ENCODE peak calls at places on chromosomes 1 and 21, in five cellular contexts. I, T, Y, Q and V are unnamed samples. For H3K9me3 and H3K27me3, the result is how much of the 10 kb centered on the place peaks cover.

GRCh38 chr1:67142931-67143330 is 8.2 kb upstream of the C1orf141 start:
- DNase-seq in I (no peak), T (no peak), Y (no peak), Q (no peak), V (no peak)

GRCh38 chr1:55696181-55696580 is 481.0 kb upstream of the USP24 start:
- DNase-seq in I (no peak), T (no peak), Y (peak), Q (no peak), V (peak)

GRCh38 chr1:3351300-3352083 is 103.0 kb upstream of the ARHGEF16 start:
- DNase-seq in I (no peak), T (no peak), Y (no peak), Q (no peak), V (no peak)

GRCh38 chr1:203744008-203744972 is 20.7 kb upstream of the LAX1 start:
- DNase-seq in I (peak), T (peak), Y (peak), Q (no peak), V (peak)

GRCh38 chr1:247681288-247681897 is 1.9 kb upstream of the OR13G1 start:
- DNase-seq in I (peak), T (peak), Y (peak), Q (no peak), V (no peak)

GRCh38 chr1:39671793-39672550 is at the start of gene NT5C1A:
- DNase-seq in I (peak), T (peak), Y (no peak), Q (peak), V (peak)

GRCh38 chr1:228898582-228898992 is 163.3 kb downstream of the RHOU start:
- DNase-seq in I (no peak), T (no peak), Y (no peak), Q (no peak), V (no peak)

GRCh38 chr1:155250633-155251449 is 4.4 kb downstream of the ENTREP3 start:
- DNase-seq in I (peak), T (peak), Y (peak), Q (peak), V (peak)

GRCh38 chr1:171916315-171916771 is 75.0 kb downstream of the DNM3 start:
- DNase-seq in I (no peak), T (no peak), Y (no peak), Q (no peak), V (no peak)

GRCh38 chr1:246907472-246907871 is 24.3 kb downstream of the AHCTF1 start:
- DNase-seq in I (peak), T (peak), Y (peak), Q (no peak), V (no peak)

GRCh38 chr1:244339776-244340175 is 111.9 kb downstream of the ADSS2 start:
- DNase-seq in I (no peak), T (no peak), Y (no peak), Q (no peak), V (no peak)

GRCh38 chr1:230982698-230983097 is 3.8 kb downstream of the ARV1 start:
- DNase-seq in I (no peak), T (no peak), Y (peak), Q (no peak), V (no peak)

GRCh38 chr1:207418336-207418735 is 35.8 kb upstream of the CR2 start:
- DNase-seq in I (no peak), T (no peak), Y (no peak), Q (no peak), V (no peak)

GRCh38 chr1:20124451-20125057 is 5.2 kb upstream of the PLA2G2D start:
- DNase-seq in I (peak), T (no peak), Y (peak), Q (no peak), V (no peak)

GRCh38 chr1:241362350-241362749 is 5.3 kb upstream of the RGS7 start:
- DNase-seq in I (no peak), T (no peak), Y (no peak), Q (no peak), V (no peak)

GRCh38 chr1:171740356-171740863 is 1.5 kb downstream of the VAMP4 start:
- DNase-seq in I (no peak), T (no peak), Y (no peak), Q (no peak), V (no peak)

GRCh38 chr1:16038620-16038912 is 5.0 kb upstream of the CLCNKB start:
- DNase-seq in I (no peak), T (no peak), Y (no peak), Q (no peak), V (no peak)

GRCh38 chr1:51927029-51927428 is 48.5 kb upstream of the NRDC start:
- DNase-seq in I (no peak), T (no peak), Y (peak), Q (no peak), V (no peak)

GRCh38 chr21:32562426-32562825 is 22.9 kb downstream of the TCP10L start:
- DNase-seq in I (peak), T (peak), Y (peak), Q (no peak), V (no peak)

GRCh38 chr1:47894718-47895393 is 102.3 kb downstream of the TRABD2B start:
- DNase-seq in I (peak), T (no peak), Y (no peak), Q (no peak), V (no peak)

GRCh38 chr1:179824265-179824664 is 53.3 kb downstream of the TOR1AIP2 start:
- DNase-seq in I (no peak), T (no peak), Y (no peak), Q (peak), V (peak)

GRCh38 chr1:89525169-89525855 is 683 bp downstream of the LRRC8B start:
- DNase-seq in I (no peak), T (peak), Y (peak), Q (peak), V (peak)

GRCh38 chr21:41373253-41373652 is 11.4 kb downstream of the MX2 start:
- DNase-seq in I (no peak), T (no peak), Y (no peak), Q (no peak), V (no peak)

GRCh38 chr21:46063734-46064680 is 33.9 kb upstream of the COL6A2 start:
- DNase-seq in I (no peak), T (no peak), Y (no peak), Q (peak), V (peak)
- H3K9me3 ChIP-seq in I (under half), T (under half), Y (under half), Q (under half), V (under half)

GRCh38 chr1:108877324-108877812 is 583 bp downstream of the GPSM2 start:
- DNase-seq in I (peak), T (peak), Y (peak), Q (no peak), V (no peak)

GRCh38 chr1:108878678-108879077 is 1.9 kb downstream of the GPSM2 start:
- DNase-seq in I (no peak), T (no peak), Y (peak), Q (no peak), V (no peak)

GRCh38 chr1:108880850-108881249 is 4.1 kb downstream of the GPSM2 start:
- DNase-seq in I (no peak), T (no peak), Y (peak), Q (no peak), V (no peak)

GRCh38 chr1:108881369-108881768 is 4.6 kb downstream of the GPSM2 start:
- DNase-seq in I (no peak), T (no peak), Y (peak), Q (no peak), V (no peak)

DNA sequence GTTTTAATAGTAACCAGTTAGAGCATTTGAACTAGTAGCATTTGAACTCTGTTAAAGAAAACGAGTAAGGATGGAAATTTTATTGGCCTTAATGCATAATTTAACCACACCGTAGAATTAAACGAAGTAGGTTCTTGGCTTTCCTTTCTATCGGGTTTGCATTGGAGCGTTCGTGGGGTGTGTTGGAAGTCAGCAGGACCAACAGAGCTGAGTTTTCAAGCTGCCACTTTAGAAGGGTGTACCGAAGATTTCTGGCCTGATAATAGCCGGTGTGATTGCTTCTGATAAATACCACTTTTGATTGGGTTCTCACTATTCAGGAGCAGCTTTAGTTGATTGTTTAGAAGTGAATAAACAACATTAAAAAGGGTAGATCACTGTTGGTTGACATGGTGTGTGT is 1.1 kb downstream of the GPSM2 start:
- DNase-seq in I (no peak), T (no peak), Y (peak), Q (no peak), V (no peak)
- H3K27ac ChIP-seq in I (peak), T (no peak), Y (peak), Q (no peak), V (peak)

DNA sequence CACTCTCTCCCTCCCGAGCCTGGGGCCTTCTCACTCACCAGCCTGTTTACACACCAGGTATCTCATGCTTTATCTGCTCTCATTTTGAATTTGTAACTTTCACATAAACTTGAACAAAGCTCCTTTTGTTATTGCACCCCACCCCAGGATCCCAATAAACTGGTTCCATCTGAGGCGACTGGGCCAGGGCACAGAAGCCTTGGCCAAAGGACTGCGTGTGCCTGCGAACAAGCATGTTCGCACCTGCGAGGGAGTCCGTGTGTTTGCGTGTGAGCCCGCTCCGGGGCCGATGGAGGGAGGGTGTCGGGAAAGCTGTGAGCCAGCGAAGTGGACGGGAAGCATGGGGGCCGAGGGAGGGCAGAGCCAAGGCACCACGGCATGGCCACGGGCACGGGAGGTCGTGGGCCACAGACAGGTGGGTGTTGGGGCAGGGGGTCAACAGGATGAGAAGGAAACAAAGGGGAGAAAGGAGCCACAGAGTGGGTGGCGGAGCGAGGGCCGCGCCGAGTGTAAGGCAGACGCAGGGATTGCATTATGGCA is 98.8 kb downstream of the CASZ1 start:
- DNase-seq in I (no peak), T (no peak), Y (no peak), Q (no peak), V (no peak)
- H3K27me3 ChIP-seq in I (under half), T (under half), Y (under half), Q (under half), V (under half)

DNA sequence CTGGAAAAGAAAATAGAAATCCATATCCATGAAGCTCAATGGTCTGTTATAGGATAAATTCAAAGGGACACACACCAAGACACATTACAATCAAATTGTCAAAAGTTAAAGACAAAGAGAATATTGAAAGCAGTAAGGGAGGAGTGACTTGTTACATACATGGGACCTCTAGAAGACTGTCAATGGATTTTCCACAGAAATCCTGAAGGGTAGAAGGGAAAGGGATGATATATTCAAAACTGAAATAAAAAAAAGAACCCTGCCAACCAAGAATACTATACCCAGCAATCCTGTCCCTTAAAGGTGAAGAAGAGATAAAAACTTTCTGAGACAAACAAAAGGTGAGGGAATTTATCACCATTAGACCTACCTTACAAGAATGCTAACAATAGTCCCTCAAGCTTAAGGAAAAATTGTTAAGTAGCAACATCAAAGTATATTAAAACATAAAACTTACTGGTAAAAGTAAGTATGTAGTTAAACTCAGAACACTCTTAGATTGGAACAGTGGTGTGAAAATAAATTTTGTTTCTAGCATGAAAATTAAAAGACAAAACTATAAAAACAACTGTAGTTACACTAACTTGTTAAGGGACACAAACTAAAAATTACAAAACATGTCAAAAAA is 103.2 kb upstream of the APP start:
- DNase-seq in I (no peak), T (no peak), Y (no peak), Q (no peak), V (no peak)
- H3K9me3 ChIP-seq in I (under half), T (under half), Y (under half), Q (under half), V (under half)

GRCh38 chr1:24189528-24189927 is 2.4 kb upstream of the IFNLR1 start:
- DNase-seq in I (peak), T (no peak), Y (no peak), Q (no peak), V (no peak)
- H3K27ac ChIP-seq in I (no peak), T (no peak), Y (no peak), Q (no peak), V (no peak)

DNA sequence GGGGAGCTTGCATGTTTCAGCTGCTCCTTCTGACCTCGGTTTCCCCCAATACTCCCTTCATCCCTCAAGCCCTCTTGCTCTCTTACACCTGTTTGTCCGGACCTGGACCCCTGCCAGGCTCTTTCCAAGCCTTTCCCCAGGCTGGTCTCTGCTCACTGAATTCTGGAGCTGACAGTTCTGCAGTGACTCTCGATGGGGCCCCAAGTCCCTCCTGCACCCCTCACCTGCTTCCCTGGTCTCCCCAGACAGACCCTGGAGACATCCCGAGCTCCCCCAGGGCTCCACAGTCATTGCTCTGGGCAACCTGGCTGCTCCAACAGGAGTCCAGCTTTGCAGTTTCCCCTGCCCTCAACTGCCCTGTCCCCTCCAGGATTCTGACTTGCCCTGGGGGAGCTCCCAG is 198.6 kb downstream of the GRIK3 start:
- DNase-seq in I (no peak), T (no peak), Y (no peak), Q (peak), V (no peak)
- H3K27me3 ChIP-seq in I (under half), T (half or more), Y (under half), Q (under half), V (under half)

GRCh38 chr1:248695451-248696132 is 7.0 kb downstream of the OR14I1 start:
- DNase-seq in I (no peak), T (no peak), Y (no peak), Q (no peak), V (no peak)

GRCh38 chr1:248699099-248699498 is 3.5 kb downstream of the OR14I1 start:
- DNase-seq in I (no peak), T (no peak), Y (no peak), Q (no peak), V (no peak)

GRCh38 chr1:248697907-248698306 is 4.7 kb downstream of the OR14I1 start:
- DNase-seq in I (no peak), T (no peak), Y (no peak), Q (no peak), V (no peak)

GRCh38 chr1:248696775-248697174 is 5.8 kb downstream of the OR14I1 start:
- DNase-seq in I (no peak), T (no peak), Y (no peak), Q (no peak), V (no peak)

GRCh38 chr1:248696261-248696660 is 6.3 kb downstream of the OR14I1 start:
- DNase-seq in I (peak), T (no peak), Y (no peak), Q (no peak), V (no peak)
- H3K9me3 ChIP-seq in I (under half), T (under half), Y (under half), Q (under half), V (under half)